ENCODE peak calls at places on chromosomes 5 and 9, in nine cellular contexts. One of them, this sample, is unnamed.

GRCh38 chr5:54024466-54024865 is 285.9 kb downstream of the ARL15 start:
- DNase-seq in NCI-H2171 treated with DMSO at 0.1 percent for 48 hours: no peak
- DNase-seq in amygdala: no peak
- DNase-seq in neural progenitor cell: no peak
- DNase-seq in stimulated activated CD8-positive, alpha-beta memory T cell treated with anti-CD3 and anti-CD28 coated beads, Interleukin-4, amount 100 ng/mL, for 4 hours: no peak
- DNase-seq in T-helper 9 cell: no peak
- DNase-seq in M059J: no peak
- DNase-seq in kidney: no peak
- DNase-seq in activated CD8-positive, alpha-beta T cell treated with anti-CD3 and anti-CD28 coated beads, Interleukin-2, amount 10 ng/mL, durations not matched to agents 7 days and 5 days: no peak
- DNase-seq in this sample: no peak

GRCh38 chr9:1759901-1760300 is 255.2 kb upstream of the SMARCA2 start:
- DNase-seq in NCI-H2171 treated with DMSO at 0.1 percent for 48 hours: peak; percentile 76
- DNase-seq in amygdala: no peak
- DNase-seq in neural progenitor cell: no peak
- DNase-seq in stimulated activated CD8-positive, alpha-beta memory T cell treated with anti-CD3 and anti-CD28 coated beads, Interleukin-4, amount 100 ng/mL, for 4 hours: no peak
- DNase-seq in T-helper 9 cell: no peak
- DNase-seq in M059J: peak; percentile 13
- DNase-seq in kidney: no peak
- DNase-seq in activated CD8-positive, alpha-beta T cell treated with anti-CD3 and anti-CD28 coated beads, Interleukin-2, amount 10 ng/mL, durations not matched to agents 7 days and 5 days: no peak
- DNase-seq in this sample: no peak

GRCh38 chr9:69818946-69819345 is 1.7 kb upstream of the CFAP95 start:
- DNase-seq in NCI-H2171 treated with DMSO at 0.1 percent for 48 hours: no peak
- DNase-seq in amygdala: no peak
- DNase-seq in neural progenitor cell: no peak
- DNase-seq in stimulated activated CD8-positive, alpha-beta memory T cell treated with anti-CD3 and anti-CD28 coated beads, Interleukin-4, amount 100 ng/mL, for 4 hours: no peak
- DNase-seq in T-helper 9 cell: no peak
- DNase-seq in M059J: peak; percentile 35
- DNase-seq in kidney: no peak
- DNase-seq in activated CD8-positive, alpha-beta T cell treated with anti-CD3 and anti-CD28 coated beads, Interleukin-2, amount 10 ng/mL, durations not matched to agents 7 days and 5 days: peak; percentile 40
- DNase-seq in this sample: no peak

GRCh38 chr9:133251773-133252172 is 23.2 kb downstream of the ABO start:
- DNase-seq in NCI-H2171 treated with DMSO at 0.1 percent for 48 hours: no peak
- DNase-seq in amygdala: no peak
- DNase-seq in neural progenitor cell: no peak
- DNase-seq in stimulated activated CD8-positive, alpha-beta memory T cell treated with anti-CD3 and anti-CD28 coated beads, Interleukin-4, amount 100 ng/mL, for 4 hours: no peak
- DNase-seq in T-helper 9 cell: no peak
- DNase-seq in M059J: no peak
- DNase-seq in kidney: no peak
- DNase-seq in activated CD8-positive, alpha-beta T cell treated with anti-CD3 and anti-CD28 coated beads, Interleukin-2, amount 10 ng/mL, durations not matched to agents 7 days and 5 days: no peak
- DNase-seq in this sample: no peak

GRCh38 chr5:78627175-78627574 is 21.4 kb downstream of the LHFPL2 start:
- DNase-seq in NCI-H2171 treated with DMSO at 0.1 percent for 48 hours: no peak
- DNase-seq in amygdala: no peak
- DNase-seq in neural progenitor cell: no peak
- DNase-seq in stimulated activated CD8-positive, alpha-beta memory T cell treated with anti-CD3 and anti-CD28 coated beads, Interleukin-4, amount 100 ng/mL, for 4 hours: no peak
- DNase-seq in T-helper 9 cell: no peak
- DNase-seq in M059J: peak; percentile 33
- DNase-seq in kidney: no peak
- DNase-seq in activated CD8-positive, alpha-beta T cell treated with anti-CD3 and anti-CD28 coated beads, Interleukin-2, amount 10 ng/mL, durations not matched to agents 7 days and 5 days: no peak
- DNase-seq in this sample: no peak

GRCh38 chr5:149618581-149619248 is 37.4 kb downstream of the ARHGEF37 start:
- DNase-seq in NCI-H2171 treated with DMSO at 0.1 percent for 48 hours: peak; percentile 8
- DNase-seq in amygdala: no peak
- DNase-seq in neural progenitor cell: peak; percentile 68
- DNase-seq in stimulated activated CD8-positive, alpha-beta memory T cell treated with anti-CD3 and anti-CD28 coated beads, Interleukin-4, amount 100 ng/mL, for 4 hours: no peak
- DNase-seq in T-helper 9 cell: no peak
- DNase-seq in M059J: peak; percentile 81
- DNase-seq in kidney: no peak
- DNase-seq in activated CD8-positive, alpha-beta T cell treated with anti-CD3 and anti-CD28 coated beads, Interleukin-2, amount 10 ng/mL, durations not matched to agents 7 days and 5 days: peak; percentile 39
- DNase-seq in this sample: peak; percentile 10

GRCh38 chr5:177431317-177432142 is 5.1 kb downstream of the GRK6 start:
- DNase-seq in NCI-H2171 treated with DMSO at 0.1 percent for 48 hours: no peak
- DNase-seq in amygdala: no peak
- DNase-seq in neural progenitor cell: no peak
- DNase-seq in stimulated activated CD8-positive, alpha-beta memory T cell treated with anti-CD3 and anti-CD28 coated beads, Interleukin-4, amount 100 ng/mL, for 4 hours: peak; percentile 48
- DNase-seq in T-helper 9 cell: peak; percentile 55
- DNase-seq in M059J: no peak
- DNase-seq in kidney: peak; percentile 86
- DNase-seq in activated CD8-positive, alpha-beta T cell treated with anti-CD3 and anti-CD28 coated beads, Interleukin-2, amount 10 ng/mL, durations not matched to agents 7 days and 5 days: peak; percentile 90
- DNase-seq in this sample: no peak

GRCh38 chr5:180026320-180026719 is 45.2 kb downstream of the RNF130 start:
- DNase-seq in NCI-H2171 treated with DMSO at 0.1 percent for 48 hours: no peak
- DNase-seq in amygdala: no peak
- DNase-seq in neural progenitor cell: no peak
- DNase-seq in stimulated activated CD8-positive, alpha-beta memory T cell treated with anti-CD3 and anti-CD28 coated beads, Interleukin-4, amount 100 ng/mL, for 4 hours: no peak
- DNase-seq in T-helper 9 cell: no peak
- DNase-seq in M059J: peak; percentile 89
- DNase-seq in kidney: no peak
- DNase-seq in activated CD8-positive, alpha-beta T cell treated with anti-CD3 and anti-CD28 coated beads, Interleukin-2, amount 10 ng/mL, durations not matched to agents 7 days and 5 days: no peak
- DNase-seq in this sample: no peak

GRCh38 chr9:85515021-85515420 is 226.7 kb downstream of the AGTPBP1 start:
- DNase-seq in NCI-H2171 treated with DMSO at 0.1 percent for 48 hours: no peak
- DNase-seq in amygdala: no peak
- DNase-seq in neural progenitor cell: no peak
- DNase-seq in stimulated activated CD8-positive, alpha-beta memory T cell treated with anti-CD3 and anti-CD28 coated beads, Interleukin-4, amount 100 ng/mL, for 4 hours: no peak
- DNase-seq in T-helper 9 cell: no peak
- DNase-seq in M059J: peak; percentile 65
- DNase-seq in kidney: no peak
- DNase-seq in activated CD8-positive, alpha-beta T cell treated with anti-CD3 and anti-CD28 coated beads, Interleukin-2, amount 10 ng/mL, durations not matched to agents 7 days and 5 days: no peak
- DNase-seq in this sample: no peak

GRCh38 chr9:2787065-2787464 is 56.8 kb downstream of the PUM3 start:
- DNase-seq in NCI-H2171 treated with DMSO at 0.1 percent for 48 hours: no peak
- DNase-seq in amygdala: no peak
- DNase-seq in neural progenitor cell: no peak
- DNase-seq in stimulated activated CD8-positive, alpha-beta memory T cell treated with anti-CD3 and anti-CD28 coated beads, Interleukin-4, amount 100 ng/mL, for 4 hours: no peak
- DNase-seq in T-helper 9 cell: no peak
- DNase-seq in M059J: peak; percentile 73
- DNase-seq in kidney: no peak
- DNase-seq in activated CD8-positive, alpha-beta T cell treated with anti-CD3 and anti-CD28 coated beads, Interleukin-2, amount 10 ng/mL, durations not matched to agents 7 days and 5 days: no peak
- DNase-seq in this sample: no peak

GRCh38 chr5:116459306-116459705 is 115.3 kb downstream of the SEMA6A start:
- DNase-seq in NCI-H2171 treated with DMSO at 0.1 percent for 48 hours: no peak
- DNase-seq in amygdala: no peak
- DNase-seq in neural progenitor cell: no peak
- DNase-seq in stimulated activated CD8-positive, alpha-beta memory T cell treated with anti-CD3 and anti-CD28 coated beads, Interleukin-4, amount 100 ng/mL, for 4 hours: no peak
- DNase-seq in T-helper 9 cell: no peak
- DNase-seq in M059J: no peak
- DNase-seq in kidney: no peak
- DNase-seq in activated CD8-positive, alpha-beta T cell treated with anti-CD3 and anti-CD28 coated beads, Interleukin-2, amount 10 ng/mL, durations not matched to agents 7 days and 5 days: no peak
- DNase-seq in this sample: no peak

GRCh38 chr9:100099722-100100042 is 639 bp downstream of the INVS start:
- DNase-seq in NCI-H2171 treated with DMSO at 0.1 percent for 48 hours: peak; percentile 63
- DNase-seq in amygdala: no peak
- DNase-seq in neural progenitor cell: peak; percentile 60
- DNase-seq in stimulated activated CD8-positive, alpha-beta memory T cell treated with anti-CD3 and anti-CD28 coated beads, Interleukin-4, amount 100 ng/mL, for 4 hours: no peak
- DNase-seq in T-helper 9 cell: no peak
- DNase-seq in M059J: no peak
- DNase-seq in kidney: peak; percentile 73
- DNase-seq in activated CD8-positive, alpha-beta T cell treated with anti-CD3 and anti-CD28 coated beads, Interleukin-2, amount 10 ng/mL, durations not matched to agents 7 days and 5 days: peak; percentile 30
- DNase-seq in this sample: no peak

GRCh38 chr5:110441035-110441434 is 285.4 kb downstream of the TMEM232 start:
- DNase-seq in NCI-H2171 treated with DMSO at 0.1 percent for 48 hours: no peak
- DNase-seq in amygdala: no peak
- DNase-seq in neural progenitor cell: peak; percentile 66
- DNase-seq in stimulated activated CD8-positive, alpha-beta memory T cell treated with anti-CD3 and anti-CD28 coated beads, Interleukin-4, amount 100 ng/mL, for 4 hours: no peak
- DNase-seq in T-helper 9 cell: no peak
- DNase-seq in M059J: peak; percentile 19
- DNase-seq in kidney: no peak
- DNase-seq in activated CD8-positive, alpha-beta T cell treated with anti-CD3 and anti-CD28 coated beads, Interleukin-2, amount 10 ng/mL, durations not matched to agents 7 days and 5 days: peak; percentile 21
- DNase-seq in this sample: no peak

GRCh38 chr5:79858097-79858723 is 132.9 kb downstream of the MTX3 start:
- DNase-seq in NCI-H2171 treated with DMSO at 0.1 percent for 48 hours: peak; percentile 33
- DNase-seq in amygdala: peak; percentile 6
- DNase-seq in neural progenitor cell: peak; percentile 64
- DNase-seq in stimulated activated CD8-positive, alpha-beta memory T cell treated with anti-CD3 and anti-CD28 coated beads, Interleukin-4, amount 100 ng/mL, for 4 hours: peak; percentile 51
- DNase-seq in T-helper 9 cell: peak; percentile 79
- DNase-seq in M059J: peak; percentile 46
- DNase-seq in kidney: no peak
- DNase-seq in activated CD8-positive, alpha-beta T cell treated with anti-CD3 and anti-CD28 coated beads, Interleukin-2, amount 10 ng/mL, durations not matched to agents 7 days and 5 days: peak; percentile 85
- DNase-seq in this sample: peak; percentile 62

GRCh38 chr9:107492381-107492780 is 2.8 kb upstream of the KLF4 start:
- DNase-seq in NCI-H2171 treated with DMSO at 0.1 percent for 48 hours: no peak
- DNase-seq in amygdala: no peak
- DNase-seq in neural progenitor cell: no peak
- DNase-seq in stimulated activated CD8-positive, alpha-beta memory T cell treated with anti-CD3 and anti-CD28 coated beads, Interleukin-4, amount 100 ng/mL, for 4 hours: no peak
- DNase-seq in T-helper 9 cell: no peak
- DNase-seq in M059J: no peak
- DNase-seq in kidney: no peak
- DNase-seq in activated CD8-positive, alpha-beta T cell treated with anti-CD3 and anti-CD28 coated beads, Interleukin-2, amount 10 ng/mL, durations not matched to agents 7 days and 5 days: no peak
- DNase-seq in this sample: no peak

GRCh38 chr9:111030492-111030891 is 7.8 kb downstream of the LPAR1 start:
- DNase-seq in NCI-H2171 treated with DMSO at 0.1 percent for 48 hours: no peak
- DNase-seq in amygdala: no peak
- DNase-seq in neural progenitor cell: no peak
- DNase-seq in stimulated activated CD8-positive, alpha-beta memory T cell treated with anti-CD3 and anti-CD28 coated beads, Interleukin-4, amount 100 ng/mL, for 4 hours: no peak
- DNase-seq in T-helper 9 cell: no peak
- DNase-seq in M059J: no peak
- DNase-seq in kidney: no peak
- DNase-seq in activated CD8-positive, alpha-beta T cell treated with anti-CD3 and anti-CD28 coated beads, Interleukin-2, amount 10 ng/mL, durations not matched to agents 7 days and 5 days: no peak
- DNase-seq in this sample: no peak

GRCh38 chr9:2755285-2755684 is 38.0 kb downstream of the KCNV2 start:
- DNase-seq in NCI-H2171 treated with DMSO at 0.1 percent for 48 hours: peak; percentile 78
- DNase-seq in amygdala: no peak
- DNase-seq in neural progenitor cell: peak; percentile 72
- DNase-seq in stimulated activated CD8-positive, alpha-beta memory T cell treated with anti-CD3 and anti-CD28 coated beads, Interleukin-4, amount 100 ng/mL, for 4 hours: no peak
- DNase-seq in T-helper 9 cell: no peak
- DNase-seq in M059J: no peak
- DNase-seq in kidney: no peak
- DNase-seq in activated CD8-positive, alpha-beta T cell treated with anti-CD3 and anti-CD28 coated beads, Interleukin-2, amount 10 ng/mL, durations not matched to agents 7 days and 5 days: no peak
- DNase-seq in this sample: no peak

GRCh38 chr9:120755827-120756434 is 37.3 kb downstream of the FBXW2 start:
- DNase-seq in NCI-H2171 treated with DMSO at 0.1 percent for 48 hours: peak; percentile 57
- DNase-seq in amygdala: no peak
- DNase-seq in neural progenitor cell: peak; percentile 71
- DNase-seq in stimulated activated CD8-positive, alpha-beta memory T cell treated with anti-CD3 and anti-CD28 coated beads, Interleukin-4, amount 100 ng/mL, for 4 hours: peak; percentile 17
- DNase-seq in T-helper 9 cell: peak; percentile 63
- DNase-seq in M059J: peak; percentile 55
- DNase-seq in kidney: no peak
- DNase-seq in activated CD8-positive, alpha-beta T cell treated with anti-CD3 and anti-CD28 coated beads, Interleukin-2, amount 10 ng/mL, durations not matched to agents 7 days and 5 days: peak; percentile 77
- DNase-seq in this sample: peak; percentile 6

GRCh38 chr5:143140492-143141231 is 262.8 kb downstream of the NR3C1 start:
- DNase-seq in NCI-H2171 treated with DMSO at 0.1 percent for 48 hours: peak; percentile 79
- DNase-seq in amygdala: no peak
- DNase-seq in neural progenitor cell: no peak
- DNase-seq in stimulated activated CD8-positive, alpha-beta memory T cell treated with anti-CD3 and anti-CD28 coated beads, Interleukin-4, amount 100 ng/mL, for 4 hours: no peak
- DNase-seq in T-helper 9 cell: no peak
- DNase-seq in M059J: no peak
- DNase-seq in kidney: no peak
- DNase-seq in activated CD8-positive, alpha-beta T cell treated with anti-CD3 and anti-CD28 coated beads, Interleukin-2, amount 10 ng/mL, durations not matched to agents 7 days and 5 days: no peak
- DNase-seq in this sample: no peak

GRCh38 chr5:131821221-131821620 is 24.4 kb upstream of the FNIP1 start:
- DNase-seq in NCI-H2171 treated with DMSO at 0.1 percent for 48 hours: no peak
- DNase-seq in amygdala: no peak
- DNase-seq in neural progenitor cell: no peak
- DNase-seq in stimulated activated CD8-positive, alpha-beta memory T cell treated with anti-CD3 and anti-CD28 coated beads, Interleukin-4, amount 100 ng/mL, for 4 hours: no peak
- DNase-seq in T-helper 9 cell: no peak
- DNase-seq in M059J: peak; percentile 42
- DNase-seq in kidney: no peak
- DNase-seq in activated CD8-positive, alpha-beta T cell treated with anti-CD3 and anti-CD28 coated beads, Interleukin-2, amount 10 ng/mL, durations not matched to agents 7 days and 5 days: no peak
- DNase-seq in this sample: no peak

GRCh38 chr5:87136096-87136495 is 131.6 kb upstream of the RASA1 start:
- DNase-seq in NCI-H2171 treated with DMSO at 0.1 percent for 48 hours: no peak
- DNase-seq in amygdala: no peak
- DNase-seq in neural progenitor cell: no peak
- DNase-seq in stimulated activated CD8-positive, alpha-beta memory T cell treated with anti-CD3 and anti-CD28 coated beads, Interleukin-4, amount 100 ng/mL, for 4 hours: no peak
- DNase-seq in T-helper 9 cell: no peak
- DNase-seq in M059J: no peak
- DNase-seq in kidney: no peak
- DNase-seq in activated CD8-positive, alpha-beta T cell treated with anti-CD3 and anti-CD28 coated beads, Interleukin-2, amount 10 ng/mL, durations not matched to agents 7 days and 5 days: no peak
- DNase-seq in this sample: no peak

GRCh38 chr9:109444771-109445320 is 53.3 kb downstream of the PTPN3 start:
- DNase-seq in NCI-H2171 treated with DMSO at 0.1 percent for 48 hours: no peak
- DNase-seq in amygdala: no peak
- DNase-seq in neural progenitor cell: no peak
- DNase-seq in stimulated activated CD8-positive, alpha-beta memory T cell treated with anti-CD3 and anti-CD28 coated beads, Interleukin-4, amount 100 ng/mL, for 4 hours: no peak
- DNase-seq in T-helper 9 cell: no peak
- DNase-seq in M059J: no peak
- DNase-seq in kidney: no peak
- DNase-seq in activated CD8-positive, alpha-beta T cell treated with anti-CD3 and anti-CD28 coated beads, Interleukin-2, amount 10 ng/mL, durations not matched to agents 7 days and 5 days: no peak
- DNase-seq in this sample: no peak

GRCh38 chr9:135850737-135851136 is 56.6 kb downstream of the CAMSAP1 start:
- DNase-seq in NCI-H2171 treated with DMSO at 0.1 percent for 48 hours: no peak
- DNase-seq in amygdala: no peak
- DNase-seq in neural progenitor cell: no peak
- DNase-seq in stimulated activated CD8-positive, alpha-beta memory T cell treated with anti-CD3 and anti-CD28 coated beads, Interleukin-4, amount 100 ng/mL, for 4 hours: no peak
- DNase-seq in T-helper 9 cell: no peak
- DNase-seq in M059J: no peak
- DNase-seq in kidney: no peak
- DNase-seq in activated CD8-positive, alpha-beta T cell treated with anti-CD3 and anti-CD28 coated beads, Interleukin-2, amount 10 ng/mL, durations not matched to agents 7 days and 5 days: no peak
- DNase-seq in this sample: no peak

GRCh38 chr9:136709454-136710109 is 2.8 kb upstream of the DIPK1B start:
- DNase-seq in NCI-H2171 treated with DMSO at 0.1 percent for 48 hours: no peak
- DNase-seq in amygdala: no peak
- DNase-seq in neural progenitor cell: no peak
- DNase-seq in stimulated activated CD8-positive, alpha-beta memory T cell treated with anti-CD3 and anti-CD28 coated beads, Interleukin-4, amount 100 ng/mL, for 4 hours: no peak
- DNase-seq in T-helper 9 cell: no peak
- DNase-seq in M059J: no peak
- DNase-seq in kidney: peak; percentile 74
- DNase-seq in activated CD8-positive, alpha-beta T cell treated with anti-CD3 and anti-CD28 coated beads, Interleukin-2, amount 10 ng/mL, durations not matched to agents 7 days and 5 days: no peak
- DNase-seq in this sample: no peak

GRCh38 chr5:11293523-11293922 is 532.5 kb upstream of the DAP start:
- DNase-seq in NCI-H2171 treated with DMSO at 0.1 percent for 48 hours: no peak
- DNase-seq in amygdala: no peak
- DNase-seq in neural progenitor cell: no peak
- DNase-seq in stimulated activated CD8-positive, alpha-beta memory T cell treated with anti-CD3 and anti-CD28 coated beads, Interleukin-4, amount 100 ng/mL, for 4 hours: no peak
- DNase-seq in T-helper 9 cell: no peak
- DNase-seq in M059J: peak; percentile 46
- DNase-seq in kidney: no peak
- DNase-seq in activated CD8-positive, alpha-beta T cell treated with anti-CD3 and anti-CD28 coated beads, Interleukin-2, amount 10 ng/mL, durations not matched to agents 7 days and 5 days: no peak
- DNase-seq in this sample: no peak

GRCh38 chr5:173890195-173890951 is 2.2 kb downstream of the CPEB4 start:
- DNase-seq in NCI-H2171 treated with DMSO at 0.1 percent for 48 hours: no peak
- DNase-seq in amygdala: no peak
- DNase-seq in neural progenitor cell: peak; percentile 23
- DNase-seq in stimulated activated CD8-positive, alpha-beta memory T cell treated with anti-CD3 and anti-CD28 coated beads, Interleukin-4, amount 100 ng/mL, for 4 hours: no peak
- DNase-seq in T-helper 9 cell: no peak
- DNase-seq in M059J: peak; percentile 37
- DNase-seq in kidney: no peak
- DNase-seq in activated CD8-positive, alpha-beta T cell treated with anti-CD3 and anti-CD28 coated beads, Interleukin-2, amount 10 ng/mL, durations not matched to agents 7 days and 5 days: no peak
- DNase-seq in this sample: peak; percentile 23

GRCh38 chr9:1951446-1951845 is 63.7 kb upstream of the SMARCA2 start:
- DNase-seq in NCI-H2171 treated with DMSO at 0.1 percent for 48 hours: no peak
- DNase-seq in amygdala: no peak
- DNase-seq in neural progenitor cell: no peak
- DNase-seq in stimulated activated CD8-positive, alpha-beta memory T cell treated with anti-CD3 and anti-CD28 coated beads, Interleukin-4, amount 100 ng/mL, for 4 hours: no peak
- DNase-seq in T-helper 9 cell: no peak
- DNase-seq in M059J: no peak
- DNase-seq in kidney: no peak
- DNase-seq in activated CD8-positive, alpha-beta T cell treated with anti-CD3 and anti-CD28 coated beads, Interleukin-2, amount 10 ng/mL, durations not matched to agents 7 days and 5 days: no peak
- DNase-seq in this sample: no peak

GRCh38 chr9:74804018-74804385 is 83.7 kb downstream of the TRPM6 start:
- DNase-seq in NCI-H2171 treated with DMSO at 0.1 percent for 48 hours: no peak
- DNase-seq in amygdala: no peak
- DNase-seq in neural progenitor cell: no peak
- DNase-seq in stimulated activated CD8-positive, alpha-beta memory T cell treated with anti-CD3 and anti-CD28 coated beads, Interleukin-4, amount 100 ng/mL, for 4 hours: no peak
- DNase-seq in T-helper 9 cell: no peak
- DNase-seq in M059J: peak; percentile 70
- DNase-seq in kidney: no peak
- DNase-seq in activated CD8-positive, alpha-beta T cell treated with anti-CD3 and anti-CD28 coated beads, Interleukin-2, amount 10 ng/mL, durations not matched to agents 7 days and 5 days: no peak
- DNase-seq in this sample: no peak

GRCh38 chr5:160185954-160186353 is 43.4 kb upstream of the FABP6 start:
- DNase-seq in NCI-H2171 treated with DMSO at 0.1 percent for 48 hours: no peak
- DNase-seq in amygdala: no peak
- DNase-seq in neural progenitor cell: no peak
- DNase-seq in stimulated activated CD8-positive, alpha-beta memory T cell treated with anti-CD3 and anti-CD28 coated beads, Interleukin-4, amount 100 ng/mL, for 4 hours: no peak
- DNase-seq in T-helper 9 cell: no peak
- DNase-seq in M059J: no peak
- DNase-seq in kidney: no peak
- DNase-seq in activated CD8-positive, alpha-beta T cell treated with anti-CD3 and anti-CD28 coated beads, Interleukin-2, amount 10 ng/mL, durations not matched to agents 7 days and 5 days: no peak
- DNase-seq in this sample: no peak

GRCh38 chr5:61334224-61335196 is 2.5 kb downstream of the ZSWIM6 start:
- DNase-seq in NCI-H2171 treated with DMSO at 0.1 percent for 48 hours: no peak
- DNase-seq in amygdala: no peak
- DNase-seq in neural progenitor cell: peak; percentile 76
- DNase-seq in stimulated activated CD8-positive, alpha-beta memory T cell treated with anti-CD3 and anti-CD28 coated beads, Interleukin-4, amount 100 ng/mL, for 4 hours: no peak
- DNase-seq in T-helper 9 cell: no peak
- DNase-seq in M059J: peak; percentile 53
- DNase-seq in kidney: no peak
- DNase-seq in activated CD8-positive, alpha-beta T cell treated with anti-CD3 and anti-CD28 coated beads, Interleukin-2, amount 10 ng/mL, durations not matched to agents 7 days and 5 days: no peak
- DNase-seq in this sample: no peak

GRCh38 chr5:119361723-119362122 is 5.9 kb downstream of the TNFAIP8 start:
- DNase-seq in NCI-H2171 treated with DMSO at 0.1 percent for 48 hours: no peak
- DNase-seq in amygdala: no peak
- DNase-seq in neural progenitor cell: no peak
- DNase-seq in stimulated activated CD8-positive, alpha-beta memory T cell treated with anti-CD3 and anti-CD28 coated beads, Interleukin-4, amount 100 ng/mL, for 4 hours: no peak
- DNase-seq in T-helper 9 cell: no peak
- DNase-seq in M059J: no peak
- DNase-seq in kidney: no peak
- DNase-seq in activated CD8-positive, alpha-beta T cell treated with anti-CD3 and anti-CD28 coated beads, Interleukin-2, amount 10 ng/mL, durations not matched to agents 7 days and 5 days: no peak
- DNase-seq in this sample: no peak

This sample was measured in caudate nucleus.